ENCODE peak calls at places on chromosome 16, in nine cellular contexts. One of them, this sample, is unnamed. For H3K27me3, the result is how much of the 10 kb centered on the place peaks cover.

GRCh38 chr16:81666102-81666501 is 113.0 kb upstream of the PLCG2 start:
- DNase-seq in tibial nerve: no peak
- DNase-seq in IMR-90: no peak
- DNase-seq in breast epithelium: no peak
- DNase-seq in heart left ventricle: no peak
- DNase-seq in body of pancreas: no peak
- DNase-seq in right lobe of liver: no peak
- DNase-seq in HCT116: no peak
- DNase-seq in adrenal gland: no peak
- DNase-seq in this sample: no peak

GRCh38 chr16:9308300-9309209 is 217.1 kb downstream of the HAPSTR1 start:
- DNase-seq in heart left ventricle: no peak
- DNase-seq in IMR-90: no peak
- DNase-seq in HCT116: no peak
- DNase-seq in right lobe of liver: peak
- DNase-seq in adrenal gland: no peak
- DNase-seq in body of pancreas: peak
- DNase-seq in breast epithelium: no peak
- DNase-seq in tibial nerve: no peak
- DNase-seq in this sample: no peak

GRCh38 chr16:54939537-54940278 is 9.0 kb downstream of the IRX5 start:
- DNase-seq in IMR-90: no peak
- DNase-seq in breast epithelium: no peak
- DNase-seq in body of pancreas: no peak
- DNase-seq in right lobe of liver: no peak
- DNase-seq in heart left ventricle: no peak
- DNase-seq in tibial nerve: no peak
- DNase-seq in HCT116: no peak
- DNase-seq in adrenal gland: no peak
- DNase-seq in this sample: no peak

GRCh38 chr16:56632848-56633365 is 448 bp downstream of the MT1M start:
- DNase-seq in tibial nerve: no peak
- DNase-seq in adrenal gland: no peak
- DNase-seq in HCT116: no peak
- DNase-seq in breast epithelium: no peak
- DNase-seq in IMR-90: no peak
- DNase-seq in body of pancreas: no peak
- DNase-seq in heart left ventricle: no peak
- DNase-seq in right lobe of liver: peak
- DNase-seq in this sample: no peak

GRCh38 chr16:87322833-87323726 is 5.9 kb upstream of the C16orf95 start:
- DNase-seq in breast epithelium: no peak
- DNase-seq in body of pancreas: no peak
- DNase-seq in HCT116: no peak
- DNase-seq in heart left ventricle: no peak
- DNase-seq in adrenal gland: no peak
- DNase-seq in IMR-90: no peak
- DNase-seq in tibial nerve: no peak
- DNase-seq in right lobe of liver: peak
- DNase-seq in this sample: no peak

GRCh38 chr16:8254425-8254824 is 335.9 kb downstream of the TMEM114 start:
- DNase-seq in breast epithelium: no peak
- DNase-seq in heart left ventricle: no peak
- DNase-seq in IMR-90: no peak
- DNase-seq in HCT116: no peak
- DNase-seq in right lobe of liver: no peak
- DNase-seq in adrenal gland: no peak
- DNase-seq in body of pancreas: no peak
- DNase-seq in tibial nerve: no peak
- DNase-seq in this sample: no peak

GRCh38 chr16:65394306-65394705 is 272.4 kb upstream of the CDH11 start:
- DNase-seq in tibial nerve: no peak
- DNase-seq in body of pancreas: no peak
- DNase-seq in adrenal gland: no peak
- DNase-seq in IMR-90: no peak
- DNase-seq in heart left ventricle: no peak
- DNase-seq in HCT116: no peak
- DNase-seq in right lobe of liver: no peak
- DNase-seq in breast epithelium: no peak
- DNase-seq in this sample: no peak

GRCh38 chr16:12329246-12329995 is 352.9 kb downstream of the SNX29 start:
- DNase-seq in adrenal gland: no peak
- DNase-seq in right lobe of liver: no peak
- DNase-seq in HCT116: no peak
- DNase-seq in IMR-90: no peak
- DNase-seq in body of pancreas: no peak
- DNase-seq in heart left ventricle: no peak
- DNase-seq in tibial nerve: no peak
- DNase-seq in breast epithelium: no peak
- DNase-seq in this sample: no peak

GRCh38 chr16:55656695-55657092 is 906 bp downstream of the SLC6A2 start:
- DNase-seq in IMR-90: no peak
- DNase-seq in breast epithelium: no peak
- DNase-seq in HCT116: no peak
- DNase-seq in tibial nerve: no peak
- DNase-seq in body of pancreas: no peak
- DNase-seq in adrenal gland: no peak
- DNase-seq in heart left ventricle: no peak
- DNase-seq in right lobe of liver: no peak
- DNase-seq in this sample: no peak

GRCh38 chr16:4535627-4536108 is 2.9 kb downstream of the CDIP1 start:
- DNase-seq in adrenal gland: no peak
- DNase-seq in tibial nerve: no peak
- DNase-seq in right lobe of liver: no peak
- DNase-seq in IMR-90: no peak
- DNase-seq in HCT116: no peak
- DNase-seq in heart left ventricle: no peak
- DNase-seq in body of pancreas: no peak
- DNase-seq in breast epithelium: no peak
- DNase-seq in this sample: no peak

GRCh38 chr16:508884-509736 is 18.4 kb upstream of the CAPN15 start:
- DNase-seq in tibial nerve: peak
- DNase-seq in breast epithelium: no peak
- DNase-seq in body of pancreas: no peak
- DNase-seq in IMR-90: peak
- DNase-seq in right lobe of liver: no peak
- DNase-seq in HCT116: no peak
- DNase-seq in heart left ventricle: no peak
- DNase-seq in adrenal gland: no peak
- DNase-seq in this sample: no peak

GRCh38 chr16:70380919-70381603 is 34.4 kb downstream of the DDX19A start:
- DNase-seq in right lobe of liver: peak
- DNase-seq in IMR-90: peak
- DNase-seq in HCT116: peak
- DNase-seq in tibial nerve: peak
- DNase-seq in body of pancreas: peak
- DNase-seq in breast epithelium: peak
- DNase-seq in heart left ventricle: peak
- DNase-seq in adrenal gland: peak
- DNase-seq in this sample: peak
- TF ChIP-seq POLR2A in right lobe of liver: peak
- TF ChIP-seq POLR2A in IMR-90: peak
- TF ChIP-seq POLR2A in HCT116: peak
- TF ChIP-seq POLR2A in tibial nerve: peak
- TF ChIP-seq POLR2A in body of pancreas: peak
- TF ChIP-seq POLR2A in breast epithelium: peak
- TF ChIP-seq POLR2A in heart left ventricle: peak
- TF ChIP-seq POLR2A in adrenal gland: no peak
- TF ChIP-seq POLR2A in this sample: peak

DNA sequence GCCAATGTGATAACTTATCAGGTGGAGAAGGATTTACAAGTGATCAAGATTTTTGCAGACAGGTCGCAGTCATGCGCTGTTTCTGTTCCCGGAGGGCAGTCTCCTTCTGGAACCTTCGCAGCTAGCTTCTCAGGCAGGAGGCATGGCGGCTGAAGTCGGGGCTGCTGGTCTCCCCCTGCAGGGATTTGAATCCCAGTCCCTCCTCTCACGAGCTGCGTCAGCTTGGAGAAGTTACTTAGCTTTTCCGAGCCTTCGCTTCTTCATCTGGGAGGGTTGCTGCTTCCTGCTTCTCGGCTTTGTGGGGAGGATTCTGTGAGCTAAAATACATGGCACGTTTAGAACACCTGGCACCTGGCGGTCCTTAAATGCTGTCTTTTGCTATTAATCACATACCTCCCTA is 287.8 kb upstream of the FOXF1 start:
- DNase-seq in tibial nerve: no peak
- DNase-seq in body of pancreas: peak
- DNase-seq in right lobe of liver: no peak
- DNase-seq in HCT116: no peak
- DNase-seq in breast epithelium: peak
- DNase-seq in adrenal gland: no peak
- DNase-seq in IMR-90: peak
- DNase-seq in heart left ventricle: no peak
- DNase-seq in this sample: peak
- H3K27me3 ChIP-seq in tibial nerve: under half
- H3K27me3 ChIP-seq in body of pancreas: under half
- H3K27me3 ChIP-seq in right lobe of liver: under half
- H3K27me3 ChIP-seq in HCT116: half or more
- H3K27me3 ChIP-seq in breast epithelium: under half
- H3K27me3 ChIP-seq in adrenal gland: under half
- H3K27me3 ChIP-seq in IMR-90: under half
- H3K27me3 ChIP-seq in heart left ventricle: under half
- H3K27me3 ChIP-seq in this sample: under half

GRCh38 chr16:67489401-67490083 is 6.2 kb upstream of the AGRP start:
- DNase-seq in HCT116: no peak
- DNase-seq in tibial nerve: no peak
- DNase-seq in body of pancreas: no peak
- DNase-seq in adrenal gland: no peak
- DNase-seq in right lobe of liver: no peak
- DNase-seq in IMR-90: no peak
- DNase-seq in heart left ventricle: no peak
- DNase-seq in breast epithelium: no peak
- DNase-seq in this sample: no peak
- H3K27ac ChIP-seq in HCT116: no peak
- H3K27ac ChIP-seq in tibial nerve: no peak
- H3K27ac ChIP-seq in body of pancreas: peak
- H3K27ac ChIP-seq in adrenal gland: peak
- H3K27ac ChIP-seq in right lobe of liver: no peak
- H3K27ac ChIP-seq in IMR-90: no peak
- H3K27ac ChIP-seq in heart left ventricle: peak
- H3K27ac ChIP-seq in breast epithelium: peak
- H3K27ac ChIP-seq in this sample: peak

GRCh38 chr16:68377221-68377620 is 66.4 kb downstream of the PRMT7 start:
- DNase-seq in tibial nerve: no peak
- DNase-seq in IMR-90: no peak
- DNase-seq in HCT116: no peak
- DNase-seq in body of pancreas: no peak
- DNase-seq in adrenal gland: no peak
- DNase-seq in breast epithelium: no peak
- DNase-seq in heart left ventricle: no peak
- DNase-seq in right lobe of liver: no peak
- DNase-seq in this sample: no peak

GRCh38 chr16:68376590-68376989 is 65.8 kb downstream of the PRMT7 start:
- DNase-seq in IMR-90: no peak
- DNase-seq in right lobe of liver: no peak
- DNase-seq in tibial nerve: no peak
- DNase-seq in heart left ventricle: peak
- DNase-seq in adrenal gland: no peak
- DNase-seq in body of pancreas: no peak
- DNase-seq in breast epithelium: no peak
- DNase-seq in HCT116: no peak
- DNase-seq in this sample: no peak

GRCh38 chr16:68378436-68379415 is 67.9 kb downstream of the PRMT7 start:
- DNase-seq in IMR-90: no peak
- DNase-seq in breast epithelium: no peak
- DNase-seq in adrenal gland: no peak
- DNase-seq in HCT116: no peak
- DNase-seq in heart left ventricle: no peak
- DNase-seq in tibial nerve: no peak
- DNase-seq in right lobe of liver: no peak
- DNase-seq in body of pancreas: no peak
- DNase-seq in this sample: no peak

GRCh38 chr16:68379472-68380347 is 68.6 kb downstream of the SMPD3 start:
- DNase-seq in heart left ventricle: no peak
- DNase-seq in adrenal gland: no peak
- DNase-seq in body of pancreas: no peak
- DNase-seq in right lobe of liver: no peak
- DNase-seq in breast epithelium: no peak
- DNase-seq in tibial nerve: no peak
- DNase-seq in HCT116: no peak
- DNase-seq in IMR-90: no peak
- DNase-seq in this sample: no peak

DNA sequence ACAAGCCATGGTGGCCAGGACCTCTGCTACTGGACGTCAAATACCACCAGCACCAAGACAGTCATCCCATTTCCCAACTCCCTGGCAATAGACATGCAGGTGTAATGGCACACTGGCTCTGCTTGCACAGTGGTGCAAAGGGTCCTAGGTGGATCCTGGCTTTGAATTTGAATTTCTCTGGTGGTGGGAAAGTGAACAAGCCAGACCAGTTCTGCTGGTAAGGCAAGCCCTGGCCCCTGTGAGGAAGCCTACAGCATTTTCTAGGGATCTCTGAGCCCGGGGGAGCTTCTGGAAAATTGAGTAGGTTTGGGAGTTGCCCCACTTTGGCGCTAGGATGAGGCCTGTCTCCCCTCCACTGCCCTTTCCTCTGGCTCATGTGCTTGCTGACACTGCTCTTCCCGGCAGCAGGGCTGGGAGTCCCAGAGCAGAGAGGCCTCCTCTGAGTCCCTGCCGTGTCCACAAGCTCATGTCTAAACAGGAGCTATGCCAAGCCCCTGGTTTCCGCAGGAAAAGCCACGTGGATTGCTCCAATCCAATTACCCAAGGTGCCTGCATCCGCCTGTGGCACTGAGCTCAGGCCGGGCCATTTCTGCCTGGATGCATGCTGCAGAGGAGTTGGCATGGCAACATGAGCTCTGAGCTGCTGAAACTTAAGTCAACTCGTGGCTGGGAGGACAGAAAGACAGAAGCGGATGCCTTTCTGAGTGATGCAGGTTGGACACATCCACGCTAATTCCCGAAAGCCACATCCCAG is 67.0 kb downstream of the PRMT7 start:
- DNase-seq in right lobe of liver: peak
- DNase-seq in IMR-90: no peak
- DNase-seq in heart left ventricle: no peak
- DNase-seq in body of pancreas: no peak
- DNase-seq in HCT116: no peak
- DNase-seq in tibial nerve: no peak
- DNase-seq in breast epithelium: peak
- DNase-seq in adrenal gland: no peak
- DNase-seq in this sample: peak
- TF ChIP-seq POLR2A in right lobe of liver: no peak
- TF ChIP-seq POLR2A in IMR-90: no peak
- TF ChIP-seq POLR2A in heart left ventricle: no peak
- TF ChIP-seq POLR2A in body of pancreas: no peak
- TF ChIP-seq POLR2A in HCT116: no peak
- TF ChIP-seq POLR2A in tibial nerve: no peak
- TF ChIP-seq POLR2A in breast epithelium: no peak
- TF ChIP-seq POLR2A in adrenal gland: no peak
- TF ChIP-seq POLR2A in this sample: no peak

GRCh38 chr16:88456356-88457292 is 3.5 kb downstream of the ZFPM1 start:
- DNase-seq in HCT116: no peak
- DNase-seq in right lobe of liver: no peak
- DNase-seq in breast epithelium: no peak
- DNase-seq in tibial nerve: no peak
- DNase-seq in heart left ventricle: no peak
- DNase-seq in body of pancreas: no peak
- DNase-seq in adrenal gland: no peak
- DNase-seq in IMR-90: no peak
- DNase-seq in this sample: no peak
- H3K27me3 ChIP-seq in HCT116: under half
- H3K27me3 ChIP-seq in right lobe of liver: under half
- H3K27me3 ChIP-seq in breast epithelium: under half
- H3K27me3 ChIP-seq in tibial nerve: under half
- H3K27me3 ChIP-seq in heart left ventricle: under half
- H3K27me3 ChIP-seq in body of pancreas: under half
- H3K27me3 ChIP-seq in adrenal gland: under half
- H3K27me3 ChIP-seq in IMR-90: under half
- H3K27me3 ChIP-seq in this sample: half or more

This sample was measured in stomach.